ENCODE peak calls at places on chromosomes 16 and 17, in seven cellular contexts. B is lower leg skin, Z is stomach, X is heart left ventricle, L is esophagus squamous epithelium, M is A549, Y is ovary. N is an unnamed sample.

GRCh38 chr17:81652901-81653771 is 3.2 kb downstream of the PDE6G start:
- DNase-seq in Z (no peak), X (no peak), M (no peak), B (no peak), Y (no peak), L (no peak), N (no peak)

GRCh38 chr17:73118876-73119485 is 26.5 kb upstream of the SLC39A11 start:
- DNase-seq in M (no peak), L (no peak), B (no peak), X (no peak), Z (no peak), Y (no peak), N (no peak)

GRCh38 chr17:29577778-29578211 is 9.3 kb downstream of the TP53I13 start:
- DNase-seq in L (no peak), B (peak; percentile 14), Y (peak; percentile 74), M (no peak), X (peak; percentile 21), Z (no peak), N (no peak)

GRCh38 chr17:68085751-68086445 is 50.4 kb downstream of the KPNA2 start:
- DNase-seq in X (no peak), L (no peak), Y (no peak), M (no peak), Z (peak; percentile 43), B (no peak), N (no peak)

GRCh38 chr16:53844796-53845195 is 140.8 kb downstream of the FTO start:
- DNase-seq in L (no peak), Z (no peak), Y (no peak), X (no peak), M (no peak), B (no peak), N (no peak)

GRCh38 chr17:51258756-51259573 is 884 bp downstream of the MBTD1 start:
- DNase-seq in Z (no peak), M (peak; percentile 23), Y (peak; percentile 64), X (peak; percentile 11), L (no peak), B (peak; percentile 30), N (peak; percentile 63)

GRCh38 chr17:35651467-35651866 is 64.3 kb downstream of the AP2B1 start:
- DNase-seq in B (no peak), M (no peak), Z (no peak), X (no peak), Y (no peak), L (no peak), N (no peak)

GRCh38 chr17:21841839-21842238 is 149.5 kb downstream of the KCNJ18 start:
- DNase-seq in X (no peak), M (no peak), B (no peak), Y (no peak), L (no peak), Z (no peak), N (no peak)

GRCh38 chr17:66829883-66830282 is 5.0 kb upstream of the CACNG5 start:
- DNase-seq in M (no peak), B (no peak), X (no peak), Y (no peak), Z (no peak), L (no peak), N (no peak)

GRCh38 chr16:84838383-84838948 is 18.7 kb downstream of the CRISPLD2 start:
- DNase-seq in Y (no peak), Z (no peak), B (no peak), X (no peak), M (no peak), L (no peak), N (no peak)

GRCh38 chr16:30741461-30741914 is 6.7 kb upstream of the PHKG2 start:
- DNase-seq in B (peak; percentile 75), M (peak; percentile 88), L (no peak), Z (peak; percentile 72), Y (peak; percentile 45), X (no peak), N (no peak)

GRCh38 chr17:309361-309888 is 43.2 kb downstream of the RPH3AL start:
- DNase-seq in X (no peak), M (peak; percentile 57), B (no peak), Z (no peak), Y (no peak), L (no peak), N (no peak)

GRCh38 chr16:777826-778225 is 10.4 kb downstream of the RPUSD1 start:
- DNase-seq in X (no peak), Z (no peak), M (no peak), B (no peak), L (no peak), Y (no peak), N (no peak)

GRCh38 chr17:42183741-42184711 is 1.2 kb downstream of the HCRT start:
- DNase-seq in M (peak; percentile 74), B (no peak), L (no peak), X (peak; percentile 80), Z (peak; percentile 77), Y (peak; percentile 84), N (peak; percentile 82)
- TF ChIP-seq POLR2A in M (peak; percentile 28), B (no peak), L (peak; percentile 31), X (no peak), Z (no peak), Y (no peak), N (no peak)

GRCh38 chr17:14198575-14198974 is 38.1 kb downstream of the CDRT15 start:
- DNase-seq in Y (no peak), B (no peak), L (no peak), Z (no peak), M (no peak), X (no peak), N (no peak)

GRCh38 chr17:14200354-14200753 is 36.3 kb downstream of the CDRT15 start:
- DNase-seq in Z (no peak), L (no peak), Y (no peak), M (no peak), X (no peak), B (no peak), N (no peak)

GRCh38 chr17:14198013-14198412 is 38.6 kb downstream of the CDRT15 start:
- DNase-seq in L (no peak), B (no peak), Z (peak; percentile 57), Y (no peak), M (no peak), X (peak; percentile 32), N (no peak)

GRCh38 chr17:14197582-14197981 is 39.1 kb downstream of the CDRT15 start:
- DNase-seq in X (no peak), L (no peak), M (no peak), Z (peak; percentile 38), B (no peak), Y (no peak), N (no peak)

DNA sequence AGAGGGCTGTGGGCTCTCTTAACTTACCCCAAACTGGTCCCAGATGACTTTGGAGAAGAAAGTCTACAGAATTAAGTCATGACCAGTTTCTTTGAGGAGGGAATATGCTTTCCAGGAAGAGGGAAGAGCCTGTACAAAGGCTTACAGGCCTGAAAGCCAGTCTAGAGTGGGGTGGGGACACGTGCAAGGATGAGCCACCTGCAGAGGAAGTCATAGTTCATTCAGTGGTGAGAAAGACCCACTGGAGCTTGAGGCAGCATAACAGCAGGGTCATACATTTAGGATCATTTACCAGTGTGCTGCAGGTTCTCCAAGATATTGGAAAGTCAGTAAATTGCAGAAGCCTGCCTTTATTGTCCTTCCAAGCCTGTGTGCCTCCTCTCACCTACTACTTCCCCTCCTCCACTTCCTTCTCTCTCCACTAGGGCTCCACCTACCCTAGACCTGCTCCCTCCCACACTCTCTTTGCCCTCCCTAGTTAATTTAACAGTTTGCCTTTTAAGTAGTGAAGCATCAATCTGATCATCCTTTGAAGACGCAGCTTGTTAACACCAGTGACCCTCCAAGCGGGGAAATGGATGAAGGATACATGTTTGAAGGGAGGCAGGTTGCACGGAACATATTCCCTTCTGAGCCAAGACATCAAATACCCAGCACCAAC is 40.2 kb downstream of the CDRT15 start:
- DNase-seq in L (no peak), B (no peak), X (no peak), Y (no peak), M (no peak), Z (no peak), N (no peak)
- TF ChIP-seq CTCF in L (no peak), B (no peak), X (no peak), Y (no peak), M (no peak), Z (no peak), N (peak; percentile 10)

GRCh38 chr16:28291651-28292626 is at the start of gene SBK1:
- DNase-seq in M (peak; percentile 65), Z (peak; percentile 87), B (peak; percentile 34), L (no peak), X (peak; percentile 61), Y (peak; percentile 83), N (peak; percentile 79)
- TF ChIP-seq POLR2A in M (no peak), Z (no peak), B (no peak), L (no peak), X (no peak), Y (no peak), N (no peak)

GRCh38 chr17:45236002-45236606 is 14.4 kb downstream of the FMNL1 start:
- DNase-seq in B (no peak), Y (no peak), L (no peak), X (no peak), M (no peak), Z (no peak), N (no peak)
- TF ChIP-seq CTCF in B (no peak), Y (no peak), L (no peak), X (peak; percentile 2), M (peak; percentile 35), Z (no peak), N (peak; percentile 1)

DNA sequence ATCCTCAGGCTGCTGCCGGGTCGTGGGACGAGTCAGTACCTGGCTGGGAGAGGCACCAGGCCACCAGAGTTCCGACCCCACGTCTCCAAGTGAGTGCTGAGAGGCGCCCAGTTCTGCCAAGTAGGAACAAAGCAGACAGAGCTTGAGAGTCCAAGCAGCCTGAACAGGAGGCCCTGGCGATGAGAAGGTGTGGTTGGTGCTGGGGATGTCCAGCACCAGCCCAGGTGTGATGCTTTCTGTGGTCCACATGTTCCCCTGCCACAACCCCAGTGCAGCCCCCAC is 10.8 kb downstream of the TAX1BP3 start:
- DNase-seq in X (no peak), L (no peak), B (no peak), M (no peak), Z (no peak), Y (no peak), N (no peak)
- TF ChIP-seq POLR2A in X (no peak), L (no peak), B (no peak), M (peak; percentile 5), Z (no peak), Y (no peak), N (no peak)

DNA sequence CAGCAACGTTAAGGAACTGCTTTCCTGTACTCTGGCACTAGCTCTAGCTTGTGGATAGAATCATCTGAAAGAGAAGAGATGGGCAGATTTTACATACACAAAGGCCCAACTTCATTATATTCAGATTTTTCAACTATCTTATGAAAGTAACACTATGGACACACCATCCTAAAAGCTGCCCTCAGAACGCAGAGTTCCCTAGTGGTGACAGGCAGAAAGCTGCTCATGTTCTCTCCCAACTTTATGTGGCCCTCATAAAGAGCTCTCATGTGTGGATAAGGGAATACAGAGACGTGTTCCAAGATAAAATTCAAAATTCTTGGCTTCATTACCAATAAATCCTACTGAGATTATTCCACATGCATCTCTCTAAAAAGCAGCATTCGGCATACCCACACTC is 1.5 kb downstream of the CFAP20 start:
- DNase-seq in L (no peak), Y (no peak), M (no peak), B (no peak), Z (no peak), X (no peak), N (no peak)
- TF ChIP-seq CTCF in L (no peak), Y (no peak), M (no peak), B (no peak), Z (no peak), X (no peak), N (no peak)

GRCh38 chr16:89917773-89918452 is 749 bp upstream of the MC1R start:
- DNase-seq in X (peak; percentile 74), L (no peak), Y (peak; percentile 83), B (no peak), Z (peak; percentile 77), M (peak; percentile 96), N (peak; percentile 53)
- TF ChIP-seq POLR2A in X (no peak), L (no peak), Y (no peak), B (no peak), Z (no peak), M (peak; percentile 45), N (no peak)

GRCh38 chr16:29170393-29171239 is 185.8 kb downstream of the LAT start:
- DNase-seq in L (no peak), M (no peak), Y (peak; percentile 30), B (no peak), X (no peak), Z (no peak), N (no peak)
- TF ChIP-seq CTCF in L (no peak), M (no peak), Y (no peak), B (no peak), X (no peak), Z (no peak), N (no peak)